ENCODE peak calls at places on chromosomes 1 and 21, in six cellular contexts. R, M, X, D, A and C are unnamed samples.
A peak's percentile ranks its signal among the peaks of the same experiment; 100 is the strongest.

GRCh38 chr1:9200441-9200840 is 34.1 kb upstream of the H6PD start:
- DNase-seq in M (peak; percentile 71), D (no peak), A (peak; percentile 58), X (no peak), R (no peak), C (no peak)

GRCh38 chr1:41025979-41026819 is 4.7 kb upstream of the SLFNL1 start:
- DNase-seq in X (no peak), R (no peak), D (no peak), M (no peak), A (no peak), C (no peak)

GRCh38 chr1:46370214-46370633 is 23.9 kb upstream of the FAAH start:
- DNase-seq in D (peak; percentile 44), A (no peak), M (no peak), R (no peak), X (peak; percentile 40), C (peak; percentile 15)

GRCh38 chr1:178997428-178997827 is 28.3 kb upstream of the FAM20B start:
- DNase-seq in M (no peak), D (no peak), R (no peak), X (no peak), A (no peak), C (no peak)

GRCh38 chr1:50348449-50349241 is 74.6 kb downstream of the DMRTA2 start:
- DNase-seq in D (peak; percentile 76), R (peak; percentile 24), X (peak; percentile 53), M (peak; percentile 85), A (peak; percentile 73), C (peak; percentile 25)

GRCh38 chr1:60031116-60031515 is 42.5 kb downstream of the C1orf87 start:
- DNase-seq in M (no peak), D (no peak), A (peak; percentile 11), X (no peak), R (no peak), C (no peak)

GRCh38 chr21:16979574-16979973 is 533.3 kb upstream of the CXADR start:
- DNase-seq in D (no peak), X (no peak), R (no peak), A (no peak), M (no peak), C (no peak)

GRCh38 chr1:147719029-147719703 is 41.2 kb downstream of the GJA5 start:
- DNase-seq in A (no peak), D (no peak), X (no peak), R (no peak), M (peak; percentile 20), C (no peak)

GRCh38 chr1:25550155-25550506 is 6.7 kb downstream of the LDLRAP1 start:
- DNase-seq in D (no peak), M (no peak), R (no peak), X (no peak), A (peak; percentile 19), C (no peak)

GRCh38 chr1:181097242-181097641 is 8.7 kb downstream of the IER5 start:
- DNase-seq in A (no peak), X (no peak), M (no peak), R (no peak), D (no peak), C (no peak)

GRCh38 chr21:14080764-14081096 is 130.0 kb downstream of the LIPI start:
- DNase-seq in R (no peak), M (no peak), D (no peak), A (no peak), X (no peak), C (no peak)

GRCh38 chr1:160884579-160884978 is 401 bp downstream of the ITLN1 start:
- DNase-seq in A (no peak), D (no peak), M (peak; percentile 12), R (no peak), X (no peak), C (no peak)

GRCh38 chr1:181632492-181632891 is 149.2 kb downstream of the CACNA1E start:
- DNase-seq in M (no peak), R (no peak), X (no peak), D (no peak), A (no peak), C (no peak)

GRCh38 chr1:220094016-220094911 is at the start of gene IARS2:
- DNase-seq in X (peak; percentile 86), M (peak; percentile 93), A (peak; percentile 79), D (peak; percentile 95), R (peak; percentile 24), C (peak; percentile 91)

GRCh38 chr1:167629681-167630567 is at the start of gene RCSD1:
- DNase-seq in M (peak; percentile 56), X (peak; percentile 75), R (no peak), D (peak; percentile 79), A (no peak), C (peak; percentile 79)

GRCh38 chr21:15414057-15414456 is 315.7 kb upstream of the USP25 start:
- DNase-seq in A (no peak), M (no peak), D (no peak), X (no peak), R (no peak), C (no peak)

GRCh38 chr1:56516539-56517252 is 62.7 kb downstream of the PLPP3 start:
- DNase-seq in A (peak; percentile 51), M (no peak), R (peak; percentile 27), D (peak; percentile 44), X (peak; percentile 54), C (peak; percentile 45)

GRCh38 chr1:174448531-174448883 is 743 bp downstream of the GPR52 start:
- DNase-seq in D (no peak), R (no peak), A (no peak), M (no peak), X (no peak), C (no peak)

GRCh38 chr1:207140536-207140935 is 36.5 kb downstream of the C4BPA start:
- DNase-seq in A (no peak), M (no peak), X (no peak), D (no peak), R (no peak), C (no peak)

GRCh38 chr1:228097333-228098081 is 5.6 kb downstream of the C1orf35 start:
- DNase-seq in A (no peak), R (no peak), M (no peak), D (peak; percentile 12), X (no peak), C (no peak)

GRCh38 chr1:210264521-210265380 is 32.2 kb downstream of the SERTAD4 start:
- DNase-seq in X (no peak), M (no peak), A (peak; percentile 35), R (no peak), D (no peak), C (no peak)

GRCh38 chr21:38661296-38662223 is 144.2 kb upstream of the ETS2 start:
- DNase-seq in M (peak; percentile 58), X (peak; percentile 17), D (no peak), R (no peak), A (peak; percentile 69), C (peak; percentile 6)

DNA sequence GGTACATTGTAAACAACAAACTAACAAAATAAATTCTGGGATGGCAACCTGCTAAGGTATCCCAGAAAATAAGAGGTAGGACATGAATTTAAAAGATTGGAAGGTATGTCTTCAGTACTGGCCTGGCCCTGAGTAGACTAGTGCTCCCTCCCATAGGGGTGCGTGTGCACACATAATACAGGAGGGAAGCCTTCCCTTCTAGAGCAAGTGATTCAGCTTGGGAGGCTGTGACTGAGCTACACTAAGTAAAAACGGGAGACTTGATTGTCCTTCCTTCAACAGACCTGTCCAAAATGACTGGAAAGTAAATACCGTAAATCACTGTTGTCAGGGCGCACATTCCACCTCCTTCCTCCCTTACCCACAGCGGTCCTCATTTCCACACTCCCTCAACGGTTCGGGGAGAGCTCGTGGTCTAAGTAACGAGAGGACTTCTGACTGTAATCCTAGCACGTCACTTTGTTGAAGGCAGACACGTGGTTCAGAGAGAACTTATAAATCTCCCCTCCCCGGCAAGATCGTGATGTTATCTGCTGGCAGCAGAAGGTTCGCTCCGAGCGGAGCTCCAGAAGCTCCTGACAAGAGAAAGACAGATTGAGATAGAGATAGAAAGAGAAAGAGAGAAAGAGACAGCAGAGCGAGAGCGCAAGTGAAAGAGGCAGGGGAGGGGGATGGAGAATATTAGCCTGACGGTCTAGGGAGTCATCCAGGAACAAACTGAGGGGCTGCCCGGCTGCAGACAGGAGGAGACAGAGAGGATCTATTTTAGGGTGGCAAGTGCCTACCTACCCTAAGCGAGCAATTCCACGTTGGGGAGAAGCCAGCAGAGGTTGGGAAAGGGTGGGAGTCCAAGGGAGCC is at the start of gene TGFB2:
- DNase-seq in D (peak; percentile 26), A (peak; percentile 62), M (peak; percentile 29), X (peak; percentile 34), R (no peak), C (no peak)
- TF ChIP-seq CTCF in D (no peak), A (no peak), M (no peak), X (no peak), R (peak; percentile 18), C (no peak)

DNA sequence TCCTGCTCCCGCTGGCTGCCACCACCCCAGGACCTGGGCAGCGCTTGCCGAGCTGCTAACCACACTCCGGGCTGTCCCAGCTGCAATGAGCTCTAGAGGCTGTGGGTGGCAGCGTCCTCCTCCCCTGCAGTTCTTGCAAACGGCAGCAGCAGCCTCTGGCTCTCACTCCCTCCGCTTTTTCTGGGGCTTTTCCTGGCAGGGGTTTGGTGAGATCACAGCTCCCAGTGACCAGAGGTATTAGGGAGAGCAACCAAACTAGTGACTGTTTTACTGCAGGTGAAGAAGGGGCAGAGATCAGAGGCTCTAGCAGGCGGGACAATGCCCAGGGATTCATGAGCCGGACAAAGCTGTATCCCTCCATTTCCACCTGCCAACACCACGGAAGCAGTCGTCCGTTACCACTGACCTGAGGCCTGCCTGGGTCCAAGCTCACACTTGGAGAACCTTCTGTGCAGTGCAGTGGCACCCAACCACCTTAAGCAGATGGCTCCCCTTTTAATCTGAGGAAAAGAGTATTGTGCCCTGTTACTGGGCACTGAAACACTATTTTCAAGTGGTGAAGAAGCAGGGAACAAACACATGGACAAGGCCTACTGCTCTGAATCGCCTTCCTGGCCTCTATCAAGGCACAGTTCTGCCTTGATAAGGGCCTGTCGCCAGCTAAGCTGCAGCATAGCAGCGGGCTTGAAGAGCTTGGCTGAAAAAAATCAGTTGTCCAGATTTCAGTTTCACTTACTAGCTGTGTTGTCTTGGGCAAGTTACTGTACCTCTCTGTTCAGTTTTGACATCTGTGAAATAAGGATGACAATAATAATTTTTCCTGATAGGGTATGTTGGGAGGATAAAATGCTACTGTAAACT is at the start of gene F5:
- DNase-seq in M (peak; percentile 85), D (peak; percentile 69), A (peak; percentile 61), R (peak; percentile 10), X (peak; percentile 82), C (peak; percentile 54)
- TF ChIP-seq CTCF in M (peak; percentile 59), D (peak; percentile 57), A (peak; percentile 50), R (peak; percentile 57), X (peak; percentile 65), C (peak; percentile 77)

DNA sequence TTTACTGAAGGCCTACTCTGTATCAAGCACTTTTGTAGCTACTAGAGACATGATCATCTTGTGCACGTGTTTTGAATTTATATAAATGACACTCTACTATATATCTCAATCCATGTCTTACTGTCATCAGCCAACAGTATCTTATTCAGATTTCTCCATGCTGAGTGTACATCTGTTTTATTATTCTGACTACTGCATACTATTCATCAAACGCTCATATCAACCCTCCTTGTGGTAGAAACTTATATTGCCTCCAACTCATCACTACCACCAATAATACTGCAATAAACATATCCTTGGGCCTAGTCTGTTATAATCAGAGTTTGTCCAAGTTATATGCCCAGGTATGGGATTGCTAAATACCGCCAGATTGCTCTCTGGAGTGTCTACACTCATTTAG is 81.6 kb upstream of the IRF2BP2 start:
- DNase-seq in A (peak; percentile 43), R (no peak), M (no peak), D (no peak), X (no peak), C (no peak)
- TF ChIP-seq CTCF in A (peak; percentile 46), R (peak; percentile 44), M (no peak), D (no peak), X (no peak), C (no peak)

DNA sequence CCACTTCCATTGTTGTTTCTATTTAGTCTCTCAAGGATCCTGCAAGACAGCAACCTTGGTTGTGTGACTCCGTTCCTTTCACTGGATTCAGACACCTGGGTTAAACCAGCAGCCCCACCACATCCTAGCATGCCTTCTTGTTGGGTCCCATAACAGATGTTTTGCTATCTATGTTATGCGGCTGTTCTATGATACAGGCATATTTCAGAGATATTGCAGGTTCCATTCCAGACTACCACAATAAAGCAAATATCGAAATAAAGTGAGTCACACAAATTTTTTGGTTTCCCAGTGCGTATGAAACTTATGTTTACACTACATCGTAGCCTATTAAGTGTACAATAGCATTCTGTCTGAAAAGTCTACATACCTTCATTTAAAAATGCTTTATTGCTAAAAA is 18.5 kb downstream of the KAZN start:
- DNase-seq in X (no peak), D (no peak), A (no peak), M (no peak), R (no peak), C (no peak)
- TF ChIP-seq CTCF in X (no peak), D (no peak), A (no peak), M (no peak), R (no peak), C (no peak)